ENCODE peak calls at places on chromosomes 6 and 20, in four cellular contexts. S, I, N and Z are unnamed samples.
A peak's percentile ranks its signal among the peaks of the same experiment; 100 is the strongest.

GRCh38 chr6:115899883-115900282 is 160.8 kb downstream of the FRK start:
- DNase-seq in S (no peak), I (no peak), N (no peak), Z (no peak)

GRCh38 chr6:158332237-158332636 is 20.0 kb downstream of the TULP4 start:
- DNase-seq in S (no peak), I (no peak), N (no peak), Z (no peak)

GRCh38 chr20:50271674-50272412 is 81.2 kb downstream of the CEBPB start:
- DNase-seq in I (no peak), N (no peak), S (no peak), Z (no peak)

GRCh38 chr20:50915424-50915823 is 15.8 kb downstream of the ADNP start:
- DNase-seq in N (no peak), I (no peak), S (no peak), Z (no peak)

GRCh38 chr6:149335924-149336323 is 18.4 kb downstream of the TAB2 start:
- DNase-seq in I (no peak), S (no peak), N (no peak), Z (peak; percentile 34)

GRCh38 chr6:170286246-170286933 is 4.5 kb downstream of the DLL1 start:
- DNase-seq in S (no peak), N (no peak), I (no peak), Z (no peak)

GRCh38 chr6:132830236-132830799 is 15.9 kb downstream of the RPS12 start:
- DNase-seq in N (peak; percentile 34), S (no peak), I (no peak), Z (no peak)

GRCh38 chr6:148888853-148889252 is 142.0 kb downstream of the UST start:
- DNase-seq in I (no peak), S (no peak), N (no peak), Z (no peak)

GRCh38 chr6:34358389-34358906 is 34.0 kb downstream of the NUDT3 start:
- DNase-seq in N (peak; percentile 29), S (no peak), I (no peak), Z (peak; percentile 35)

GRCh38 chr6:154482858-154483257 is 27.6 kb downstream of the CNKSR3 start:
- DNase-seq in N (no peak), I (no peak), S (no peak), Z (no peak)

GRCh38 chr6:26576407-26576843 is 20.3 kb upstream of the ABT1 start:
- DNase-seq in I (no peak), S (no peak), N (no peak), Z (no peak)

GRCh38 chr6:151197556-151197955 is 42.2 kb upstream of the AKAP12 start:
- DNase-seq in N (no peak), I (no peak), S (no peak), Z (no peak)

GRCh38 chr6:145903356-145904102 is 60.6 kb downstream of the SHPRH start:
- DNase-seq in I (no peak), N (no peak), S (no peak), Z (no peak)

GRCh38 chr6:161105408-161105807 is 113.8 kb downstream of the MAP3K4 start:
- DNase-seq in S (no peak), N (no peak), I (no peak), Z (no peak)

GRCh38 chr6:161443868-161444267 is 170.0 kb upstream of the AGPAT4 start:
- DNase-seq in S (no peak), I (no peak), N (no peak), Z (no peak)

GRCh38 chr20:3933126-3933684 is 44.0 kb downstream of the PANK2 start:
- DNase-seq in N (no peak), S (no peak), I (no peak), Z (no peak)

GRCh38 chr20:10671850-10672578 is 1.8 kb downstream of the JAG1 start:
- DNase-seq in S (no peak), N (no peak), I (no peak), Z (no peak)

GRCh38 chr20:62646851-62647520 is 4.7 kb downstream of the SLCO4A1 start:
- DNase-seq in S (no peak), N (peak; percentile 36), I (no peak), Z (no peak)

GRCh38 chr6:136921936-136922679 is at the start of gene SLC35D3:
- DNase-seq in N (peak; percentile 9), I (no peak), S (peak; percentile 35), Z (no peak)

GRCh38 chr6:63636516-63636968 is 940 bp downstream of the PHF3 start:
- DNase-seq in N (peak; percentile 43), I (peak; percentile 39), S (peak; percentile 58), Z (no peak)

GRCh38 chr6:30881987-30882763 is 2.1 kb upstream of the DDR1 start:
- DNase-seq in N (no peak), S (no peak), I (no peak), Z (no peak)

GRCh38 chr6:135304883-135305282 is 123.8 kb downstream of the MYB start:
- DNase-seq in N (no peak), S (no peak), I (no peak), Z (no peak)

GRCh38 chr6:21074484-21074883 is 519.1 kb upstream of the SOX4 start:
- DNase-seq in S (no peak), N (no peak), I (no peak), Z (no peak)

GRCh38 chr6:77292564-77293546 is 170.4 kb downstream of the HTR1B start:
- DNase-seq in I (no peak), N (no peak), S (no peak), Z (peak; percentile 75)

GRCh38 chr20:4455301-4455701 is 266.4 kb upstream of the PRND start:
- DNase-seq in I (no peak), N (no peak), S (no peak), Z (no peak)

GRCh38 chr6:22231616-22232015 is 65.2 kb downstream of the PRL start:
- DNase-seq in I (no peak), N (no peak), S (no peak), Z (no peak)